ENCODE peak calls at places on chromosomes 12 and 14, in eight cellular contexts. S, N, V, E, Z, Q, X and D are unnamed samples.

GRCh38 chr14:50045039-50045711 is 71.2 kb downstream of the VCPKMT start:
- DNase-seq in X (peak), E (peak), Z (peak), Q (no peak), V (peak), N (peak), S (peak), D (peak)

GRCh38 chr14:84750763-84751554 is 779.0 kb upstream of the FLRT2 start:
- DNase-seq in Z (no peak), S (no peak), Q (no peak), E (no peak), N (no peak), V (no peak), X (no peak), D (no peak)

GRCh38 chr14:94062344-94062904 is 18.6 kb downstream of the DDX24 start:
- DNase-seq in Z (no peak), E (no peak), X (no peak), N (no peak), S (no peak), V (no peak), Q (no peak), D (no peak)

GRCh38 chr12:123258593-123258992 is 13.1 kb downstream of the CDK2AP1 start:
- DNase-seq in V (no peak), S (no peak), X (no peak), Q (no peak), E (no peak), N (no peak), Z (no peak), D (no peak)

GRCh38 chr12:79023261-79023660 is 158.7 kb downstream of the SYT1 start:
- DNase-seq in S (no peak), Q (no peak), N (no peak), E (no peak), V (no peak), X (no peak), Z (no peak), D (no peak)

GRCh38 chr14:61898568-61898967 is 136.3 kb downstream of the SNAPC1 start:
- DNase-seq in V (no peak), E (no peak), N (no peak), Q (no peak), S (no peak), X (no peak), Z (no peak), D (no peak)

GRCh38 chr14:72891666-72892102 is 2.2 kb downstream of the DPF3 start:
- DNase-seq in Z (no peak), S (no peak), V (no peak), N (no peak), X (no peak), Q (no peak), E (no peak), D (no peak)

GRCh38 chr14:72740504-72740961 is 153.4 kb downstream of the DPF3 start:
- DNase-seq in N (peak), S (no peak), Q (peak), Z (no peak), V (no peak), X (no peak), E (no peak), D (no peak)

GRCh38 chr12:107616941-107617340 is 68.7 kb upstream of the PWP1 start:
- DNase-seq in Z (no peak), X (no peak), E (no peak), N (no peak), Q (no peak), V (no peak), S (no peak), D (no peak)

GRCh38 chr12:29153231-29153630 is 4.2 kb downstream of the FAR2 start:
- DNase-seq in V (no peak), Z (no peak), E (no peak), X (peak), Q (no peak), N (no peak), S (no peak), D (no peak)

GRCh38 chr12:51897181-51897580 is 9.3 kb downstream of the ANKRD33 start:
- DNase-seq in Q (no peak), V (peak), S (no peak), E (no peak), X (no peak), N (no peak), Z (no peak), D (no peak)

GRCh38 chr14:92516966-92517350 is 3.4 kb downstream of the RIN3 start:
- DNase-seq in N (no peak), Q (no peak), S (no peak), Z (no peak), X (no peak), V (no peak), E (no peak), D (no peak)

GRCh38 chr12:75196865-75197264 is 12.8 kb downstream of the KCNC2 start:
- DNase-seq in N (no peak), E (no peak), X (no peak), Q (no peak), S (no peak), Z (no peak), V (no peak), D (no peak)

GRCh38 chr12:16884056-16884455 is 278.1 kb upstream of the LMO3 start:
- DNase-seq in Q (no peak), V (no peak), X (no peak), Z (no peak), S (no peak), N (no peak), E (peak), D (no peak)

GRCh38 chr12:15268927-15269552 is 47.8 kb upstream of the RERG start:
- DNase-seq in V (no peak), S (peak), N (peak), Z (no peak), Q (no peak), X (peak), E (peak), D (peak)

GRCh38 chr12:131159660-131160059 is 206.0 kb downstream of the ADGRD1 start:
- DNase-seq in V (no peak), X (no peak), S (no peak), Q (no peak), Z (no peak), N (no peak), E (no peak), D (no peak)
- TF ChIP-seq CTCF in V (no peak), X (no peak), S (no peak), Q (no peak), Z (no peak), N (no peak), E (no peak), D (no peak)

GRCh38 chr12:21607701-21608100 is 3.1 kb upstream of the GYS2 start:
- DNase-seq in E (no peak), N (no peak), Q (no peak), X (no peak), S (no peak), Z (peak), V (no peak), D (no peak)
- TF ChIP-seq CTCF in E (peak), N (peak), Q (no peak), X (no peak), S (peak), Z (peak), V (peak), D (no peak)

GRCh38 chr12:2688381-2688881 is 106.3 kb upstream of the FKBP4 start:
- DNase-seq in N (no peak), Z (no peak), X (no peak), S (no peak), V (no peak), Q (peak), E (no peak), D (no peak)
- TF ChIP-seq CTCF in N (no peak), Z (no peak), X (no peak), S (no peak), V (no peak), Q (no peak), E (no peak), D (no peak)

DNA sequence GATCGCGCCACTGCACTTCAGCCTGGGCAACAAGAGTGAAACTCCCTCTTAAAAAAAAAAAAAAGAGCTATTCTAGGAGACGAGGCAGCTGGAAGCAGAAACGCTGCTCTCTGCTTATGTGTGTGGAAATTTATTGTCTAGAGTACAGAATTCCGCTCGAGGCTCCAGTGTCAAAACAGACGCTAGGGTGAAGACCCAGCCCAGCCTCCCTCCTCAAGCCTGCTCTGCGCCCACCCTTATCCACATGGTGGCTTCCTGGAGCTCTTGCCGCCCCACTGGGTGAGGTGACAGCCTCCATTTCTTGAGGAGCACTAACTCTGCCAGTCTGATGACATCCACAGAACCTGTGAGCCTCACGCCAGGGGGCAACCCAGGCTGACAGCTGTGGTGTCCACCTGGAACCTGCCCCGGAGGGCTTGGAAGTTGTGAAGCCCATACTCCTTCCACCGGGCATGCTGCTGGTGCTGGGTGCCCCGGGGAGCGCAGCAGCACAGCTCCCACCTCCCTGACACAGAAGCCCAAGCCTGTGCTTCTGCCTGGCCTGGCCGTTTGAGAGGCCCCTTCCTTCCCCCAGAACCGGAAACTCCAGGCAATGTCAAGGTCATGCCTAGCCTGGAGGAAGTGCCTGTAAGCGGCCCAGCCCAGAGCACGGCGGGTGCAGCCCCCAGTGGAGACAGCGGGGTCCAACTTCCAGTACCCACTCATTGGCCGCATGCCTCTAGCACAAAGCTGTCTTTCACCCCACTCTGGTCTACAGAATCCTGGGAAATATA is 49.4 kb upstream of the DLK1 start:
- DNase-seq in S (no peak), Q (no peak), X (no peak), N (no peak), Z (no peak), E (no peak), V (peak), D (no peak)
- TF ChIP-seq CTCF in S (no peak), Q (no peak), X (no peak), N (no peak), Z (no peak), E (no peak), V (no peak), D (no peak)

DNA sequence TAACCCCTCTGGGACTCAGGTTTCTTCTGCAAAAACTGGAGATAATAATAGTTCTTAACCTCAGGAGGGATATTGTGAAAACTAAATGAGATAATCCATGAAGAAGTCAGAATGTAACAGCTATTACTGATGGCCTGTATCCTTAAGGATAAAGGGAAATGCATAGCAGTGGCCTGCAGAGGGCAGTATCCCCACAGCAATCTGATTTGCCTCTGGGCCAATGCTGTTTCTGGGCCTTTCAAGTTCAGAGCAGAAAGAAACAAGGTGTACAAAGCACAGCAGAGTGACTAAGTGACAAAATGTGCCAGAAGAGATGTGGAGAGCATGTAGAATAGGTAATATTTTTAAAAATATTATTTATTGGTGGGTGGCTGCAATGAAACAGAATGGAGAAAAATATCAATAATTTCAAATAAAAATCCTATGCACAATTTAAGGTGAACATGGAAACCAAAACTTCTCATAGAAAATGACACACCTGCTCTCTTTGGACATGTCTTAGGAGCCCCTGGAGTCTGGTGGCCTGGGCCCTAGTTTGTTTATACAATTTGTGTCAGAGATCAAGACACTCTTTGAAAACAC is 90.3 kb downstream of the C12orf75 start:
- DNase-seq in E (peak), Z (peak), X (peak), N (peak), S (peak), Q (no peak), V (peak), D (no peak)
- TF ChIP-seq CTCF in E (peak), Z (peak), X (peak), N (peak), S (peak), Q (peak), V (peak), D (peak)

GRCh38 chr14:68932686-68933085 is 46.4 kb downstream of the ACTN1 start:
- DNase-seq in X (no peak), Q (no peak), Z (no peak), E (no peak), S (no peak), V (no peak), N (no peak), D (no peak)
- TF ChIP-seq CTCF in X (no peak), Q (no peak), Z (no peak), E (no peak), S (no peak), V (no peak), N (no peak), D (no peak)

DNA sequence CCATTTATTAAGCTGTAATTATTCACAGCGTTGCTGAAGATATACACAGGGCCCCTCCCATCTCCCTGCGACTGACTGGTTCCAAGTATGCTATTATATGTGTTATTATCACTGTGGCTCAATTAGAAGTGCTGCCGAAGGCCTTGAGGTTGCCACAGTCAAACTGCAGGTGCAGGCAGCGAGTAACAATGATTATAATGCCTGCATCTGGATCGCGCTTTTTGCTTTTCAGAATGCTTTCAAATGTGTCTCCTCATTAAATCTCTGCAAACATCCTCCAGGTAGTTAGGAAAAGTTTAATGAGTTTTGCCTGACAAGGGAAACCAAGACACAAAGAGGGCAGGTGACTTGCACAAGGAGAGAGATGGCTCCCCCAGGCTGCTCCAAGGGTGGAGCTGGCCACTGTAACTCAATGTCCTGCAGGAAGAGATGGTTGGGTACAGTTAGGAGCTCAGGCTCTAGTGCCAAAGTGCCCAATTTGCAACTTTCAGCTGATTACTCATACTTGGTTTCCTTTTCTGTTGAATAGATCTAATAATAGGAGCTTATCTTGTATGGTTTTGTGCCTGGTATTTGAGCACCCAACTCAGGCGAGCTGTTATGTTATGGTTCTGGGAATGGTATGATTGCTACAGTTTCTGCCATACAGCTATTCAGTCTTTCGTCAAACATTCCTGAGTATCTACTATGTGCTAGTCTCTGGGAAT is 1.7 kb upstream of the SYNE3 start:
- DNase-seq in E (no peak), N (no peak), Q (no peak), S (no peak), X (peak), V (no peak), Z (no peak), D (no peak)
- TF ChIP-seq CTCF in E (no peak), N (no peak), Q (no peak), S (no peak), X (no peak), V (no peak), Z (no peak), D (no peak)

GRCh38 chr12:26122681-26123481 is 2.0 kb downstream of the BHLHE41 start:
- DNase-seq in S (peak), Q (no peak), N (peak), X (peak), E (peak), Z (peak), V (peak), D (peak)
- TF ChIP-seq CTCF in S (peak), Q (peak), N (no peak), X (no peak), E (peak), Z (peak), V (no peak), D (peak)

DNA sequence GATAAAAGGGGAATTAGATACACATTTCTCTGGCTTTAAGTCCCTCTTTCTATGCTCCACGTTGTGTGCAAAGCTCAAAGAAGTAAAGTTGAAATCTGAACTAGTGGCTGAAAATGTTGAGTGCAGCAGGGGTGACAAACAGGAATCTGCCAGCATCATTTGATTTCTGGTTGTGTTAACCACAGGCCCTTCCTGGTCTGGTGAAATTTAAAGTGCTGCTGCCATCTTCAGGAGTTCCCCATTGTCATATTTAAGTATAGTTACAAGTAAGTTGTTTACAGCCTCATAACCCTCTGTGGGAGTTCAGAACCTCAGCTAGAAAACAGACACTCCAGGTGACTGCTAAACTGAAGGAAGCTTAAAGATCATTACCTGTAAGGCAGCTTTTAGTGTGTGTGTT is 90.9 kb upstream of the CCDC196 start:
- DNase-seq in X (peak), E (peak), V (no peak), N (no peak), S (no peak), Z (no peak), Q (no peak), D (no peak)
- TF ChIP-seq CTCF in X (no peak), E (peak), V (no peak), N (no peak), S (no peak), Z (no peak), Q (no peak), D (no peak)